ENCODE peak calls at places on chromosomes 2 and 18, in nine cellular contexts. U is right cardiac atrium; J is NAMALWA; X is EH; R is lower leg skin; E is activated CD4-positive, alpha-beta T cell treated with anti-CD3 and anti-CD28 coated beads, Interleukin-2, amount 50 U/mL, for 24 hours; M is H54; A is nucleus accumbens; W is left ventricle myocardium superior. D is an unnamed sample.

GRCh38 chr2:65340898-65341681 is 91.3 kb downstream of the SPRED2 start:
- DNase-seq in U (no peak), J (no peak), X (no peak), R (no peak), E (no peak), M (no peak), A (no peak), W (no peak), D (no peak)

GRCh38 chr2:207505728-207506127 is 24.0 kb upstream of the CREB1 start:
- DNase-seq in U (no peak), J (no peak), X (peak; percentile 92), R (no peak), E (no peak), M (peak; percentile 61), A (no peak), W (no peak), D (peak; percentile 71)

GRCh38 chr18:46756559-46757201 is at the start of gene ST8SIA5:
- DNase-seq in U (no peak), J (no peak), X (no peak), R (no peak), E (no peak), M (no peak), A (no peak), W (peak; percentile 54), D (no peak)

GRCh38 chr18:68796936-68797690 is 767 bp upstream of the CCDC102B start:
- DNase-seq in U (peak; percentile 33), J (no peak), X (peak; percentile 96), R (no peak), E (no peak), M (no peak), A (no peak), W (peak; percentile 43), D (no peak)

GRCh38 chr2:25276569-25277465 is 64.9 kb downstream of the DNMT3A start:
- DNase-seq in U (peak; percentile 75), J (peak; percentile 67), X (peak; percentile 27), R (no peak), E (peak; percentile 62), M (peak; percentile 40), A (peak; percentile 43), W (peak; percentile 81), D (no peak)

GRCh38 chr2:126893606-126894005 is 5.1 kb upstream of the TEX51 start:
- DNase-seq in U (no peak), J (no peak), X (no peak), R (peak; percentile 63), E (no peak), M (no peak), A (no peak), W (no peak), D (no peak)

GRCh38 chr2:5617796-5618195 is 74.4 kb upstream of the SOX11 start:
- DNase-seq in U (no peak), J (no peak), X (no peak), R (no peak), E (no peak), M (no peak), A (no peak), W (no peak), D (no peak)

GRCh38 chr2:11129598-11130449 is 25.4 kb upstream of the SLC66A3 start:
- DNase-seq in U (peak; percentile 56), J (peak; percentile 79), X (no peak), R (peak; percentile 91), E (peak; percentile 57), M (no peak), A (peak; percentile 23), W (peak; percentile 65), D (peak; percentile 54)

GRCh38 chr2:126769118-126769517 is 113.2 kb downstream of the GYPC start:
- DNase-seq in U (no peak), J (no peak), X (no peak), R (peak; percentile 75), E (no peak), M (no peak), A (no peak), W (no peak), D (no peak)

GRCh38 chr2:102848366-102848839 is 86.6 kb downstream of the TMEM182 start:
- DNase-seq in U (peak; percentile 93), J (no peak), X (peak; percentile 2), R (peak; percentile 87), E (no peak), M (peak; percentile 30), A (peak; percentile 64), W (peak; percentile 93), D (peak; percentile 67)

GRCh38 chr2:49162151-49162550 is 7.8 kb upstream of the FSHR start:
- DNase-seq in U (no peak), J (no peak), X (no peak), R (no peak), E (no peak), M (no peak), A (no peak), W (no peak), D (no peak)

GRCh38 chr2:43058761-43059160 is 167.6 kb downstream of the ZFP36L2 start:
- DNase-seq in U (no peak), J (no peak), X (no peak), R (peak; percentile 53), E (no peak), M (no peak), A (no peak), W (no peak), D (no peak)

D was measured in HTR-8/SVneo.